ENCODE peak calls at places on chromosome 21, in eight cellular contexts. One of them, this sample, is unnamed.

GRCh38 chr21:45573452-45574035 is 31.3 kb upstream of the SLC19A1 start:
- DNase-seq in stimulated activated CD4-positive, alpha-beta T cell treated with anti-CD3 and anti-CD28 coated beads, Interleukin-4, amount 100 ng/mL, for 48 hours: no peak
- DNase-seq in lung microvascular endothelial cell: no peak
- DNase-seq in T47D: no peak
- DNase-seq in iPS DF 19.7: no peak
- DNase-seq in NCI-H526 treated with DMSO at 0.1 percent for 48 hours: no peak
- DNase-seq in astrocyte of the cerebellum: no peak
- DNase-seq in kidney glomerular epithelial cell: no peak
- DNase-seq in this sample: no peak

GRCh38 chr21:46538851-46539666 is 65.8 kb downstream of the S100B start:
- DNase-seq in stimulated activated CD4-positive, alpha-beta T cell treated with anti-CD3 and anti-CD28 coated beads, Interleukin-4, amount 100 ng/mL, for 48 hours: no peak
- DNase-seq in lung microvascular endothelial cell: no peak
- DNase-seq in T47D: no peak
- DNase-seq in iPS DF 19.7: no peak
- DNase-seq in NCI-H526 treated with DMSO at 0.1 percent for 48 hours: no peak
- DNase-seq in astrocyte of the cerebellum: no peak
- DNase-seq in kidney glomerular epithelial cell: no peak
- DNase-seq in this sample: no peak

GRCh38 chr21:8994640-8995511 is 1526.5 kb upstream of the TPTE start:
- DNase-seq in stimulated activated CD4-positive, alpha-beta T cell treated with anti-CD3 and anti-CD28 coated beads, Interleukin-4, amount 100 ng/mL, for 48 hours: no peak
- DNase-seq in lung microvascular endothelial cell: no peak
- DNase-seq in T47D: peak
- DNase-seq in iPS DF 19.7: peak
- DNase-seq in NCI-H526 treated with DMSO at 0.1 percent for 48 hours: no peak
- DNase-seq in astrocyte of the cerebellum: no peak
- DNase-seq in kidney glomerular epithelial cell: no peak
- DNase-seq in this sample: no peak

GRCh38 chr21:42841156-42841915 is 38.0 kb downstream of the WDR4 start:
- DNase-seq in stimulated activated CD4-positive, alpha-beta T cell treated with anti-CD3 and anti-CD28 coated beads, Interleukin-4, amount 100 ng/mL, for 48 hours: no peak
- DNase-seq in lung microvascular endothelial cell: no peak
- DNase-seq in T47D: no peak
- DNase-seq in iPS DF 19.7: no peak
- DNase-seq in NCI-H526 treated with DMSO at 0.1 percent for 48 hours: no peak
- DNase-seq in astrocyte of the cerebellum: no peak
- DNase-seq in kidney glomerular epithelial cell: no peak
- DNase-seq in this sample: no peak

GRCh38 chr21:17829472-17829871 is 10.3 kb upstream of the C21orf91 start:
- DNase-seq in stimulated activated CD4-positive, alpha-beta T cell treated with anti-CD3 and anti-CD28 coated beads, Interleukin-4, amount 100 ng/mL, for 48 hours: no peak
- DNase-seq in lung microvascular endothelial cell: no peak
- DNase-seq in T47D: no peak
- DNase-seq in iPS DF 19.7: no peak
- DNase-seq in NCI-H526 treated with DMSO at 0.1 percent for 48 hours: no peak
- DNase-seq in astrocyte of the cerebellum: no peak
- DNase-seq in kidney glomerular epithelial cell: no peak
- DNase-seq in this sample: no peak

GRCh38 chr21:45019887-45020537 is 54.4 kb upstream of the ADARB1 start:
- DNase-seq in stimulated activated CD4-positive, alpha-beta T cell treated with anti-CD3 and anti-CD28 coated beads, Interleukin-4, amount 100 ng/mL, for 48 hours: no peak
- DNase-seq in lung microvascular endothelial cell: no peak
- DNase-seq in T47D: no peak
- DNase-seq in iPS DF 19.7: no peak
- DNase-seq in NCI-H526 treated with DMSO at 0.1 percent for 48 hours: no peak
- DNase-seq in astrocyte of the cerebellum: no peak
- DNase-seq in kidney glomerular epithelial cell: no peak
- DNase-seq in this sample: no peak

GRCh38 chr21:37903396-37903795 is 12.9 kb downstream of the KCNJ6 start:
- DNase-seq in stimulated activated CD4-positive, alpha-beta T cell treated with anti-CD3 and anti-CD28 coated beads, Interleukin-4, amount 100 ng/mL, for 48 hours: no peak
- DNase-seq in lung microvascular endothelial cell: no peak
- DNase-seq in T47D: no peak
- DNase-seq in iPS DF 19.7: no peak
- DNase-seq in NCI-H526 treated with DMSO at 0.1 percent for 48 hours: no peak
- DNase-seq in astrocyte of the cerebellum: no peak
- DNase-seq in kidney glomerular epithelial cell: no peak
- DNase-seq in this sample: no peak

GRCh38 chr21:41366522-41367151 is 4.8 kb downstream of the MX2 start:
- DNase-seq in stimulated activated CD4-positive, alpha-beta T cell treated with anti-CD3 and anti-CD28 coated beads, Interleukin-4, amount 100 ng/mL, for 48 hours: no peak
- DNase-seq in lung microvascular endothelial cell: no peak
- DNase-seq in T47D: no peak
- DNase-seq in iPS DF 19.7: no peak
- DNase-seq in NCI-H526 treated with DMSO at 0.1 percent for 48 hours: no peak
- DNase-seq in astrocyte of the cerebellum: no peak
- DNase-seq in kidney glomerular epithelial cell: peak
- DNase-seq in this sample: no peak

GRCh38 chr21:29376556-29376955 is 77.8 kb downstream of the BACH1 start:
- DNase-seq in stimulated activated CD4-positive, alpha-beta T cell treated with anti-CD3 and anti-CD28 coated beads, Interleukin-4, amount 100 ng/mL, for 48 hours: peak
- DNase-seq in lung microvascular endothelial cell: peak
- DNase-seq in T47D: peak
- DNase-seq in iPS DF 19.7: peak
- DNase-seq in NCI-H526 treated with DMSO at 0.1 percent for 48 hours: no peak
- DNase-seq in astrocyte of the cerebellum: no peak
- DNase-seq in kidney glomerular epithelial cell: no peak
- DNase-seq in this sample: peak

GRCh38 chr21:42395302-42395701 is 550 bp downstream of the TMPRSS3 start:
- DNase-seq in stimulated activated CD4-positive, alpha-beta T cell treated with anti-CD3 and anti-CD28 coated beads, Interleukin-4, amount 100 ng/mL, for 48 hours: no peak
- DNase-seq in lung microvascular endothelial cell: no peak
- DNase-seq in T47D: no peak
- DNase-seq in iPS DF 19.7: no peak
- DNase-seq in NCI-H526 treated with DMSO at 0.1 percent for 48 hours: peak
- DNase-seq in astrocyte of the cerebellum: no peak
- DNase-seq in kidney glomerular epithelial cell: no peak
- DNase-seq in this sample: no peak

GRCh38 chr21:44686843-44687561 is 5.0 kb upstream of the KRTAP12-1 start:
- DNase-seq in stimulated activated CD4-positive, alpha-beta T cell treated with anti-CD3 and anti-CD28 coated beads, Interleukin-4, amount 100 ng/mL, for 48 hours: no peak
- DNase-seq in lung microvascular endothelial cell: peak
- DNase-seq in T47D: no peak
- DNase-seq in iPS DF 19.7: no peak
- DNase-seq in NCI-H526 treated with DMSO at 0.1 percent for 48 hours: no peak
- DNase-seq in astrocyte of the cerebellum: no peak
- DNase-seq in kidney glomerular epithelial cell: no peak
- DNase-seq in this sample: no peak

GRCh38 chr21:34579411-34579810 is 35.5 kb downstream of the RCAN1 start:
- DNase-seq in stimulated activated CD4-positive, alpha-beta T cell treated with anti-CD3 and anti-CD28 coated beads, Interleukin-4, amount 100 ng/mL, for 48 hours: no peak
- DNase-seq in lung microvascular endothelial cell: no peak
- DNase-seq in T47D: no peak
- DNase-seq in iPS DF 19.7: no peak
- DNase-seq in NCI-H526 treated with DMSO at 0.1 percent for 48 hours: no peak
- DNase-seq in astrocyte of the cerebellum: no peak
- DNase-seq in kidney glomerular epithelial cell: no peak
- DNase-seq in this sample: no peak

GRCh38 chr21:15557925-15558324 is 171.9 kb upstream of the USP25 start:
- DNase-seq in stimulated activated CD4-positive, alpha-beta T cell treated with anti-CD3 and anti-CD28 coated beads, Interleukin-4, amount 100 ng/mL, for 48 hours: no peak
- DNase-seq in lung microvascular endothelial cell: no peak
- DNase-seq in T47D: peak
- DNase-seq in iPS DF 19.7: no peak
- DNase-seq in NCI-H526 treated with DMSO at 0.1 percent for 48 hours: no peak
- DNase-seq in astrocyte of the cerebellum: no peak
- DNase-seq in kidney glomerular epithelial cell: no peak
- DNase-seq in this sample: no peak

GRCh38 chr21:16707274-16707673 is 805.6 kb upstream of the CXADR start:
- DNase-seq in stimulated activated CD4-positive, alpha-beta T cell treated with anti-CD3 and anti-CD28 coated beads, Interleukin-4, amount 100 ng/mL, for 48 hours: no peak
- DNase-seq in lung microvascular endothelial cell: no peak
- DNase-seq in T47D: no peak
- DNase-seq in iPS DF 19.7: no peak
- DNase-seq in NCI-H526 treated with DMSO at 0.1 percent for 48 hours: no peak
- DNase-seq in astrocyte of the cerebellum: no peak
- DNase-seq in kidney glomerular epithelial cell: no peak
- DNase-seq in this sample: no peak

GRCh38 chr21:33976082-33976979 is 60.7 kb upstream of the ATP5PO start:
- DNase-seq in stimulated activated CD4-positive, alpha-beta T cell treated with anti-CD3 and anti-CD28 coated beads, Interleukin-4, amount 100 ng/mL, for 48 hours: peak
- DNase-seq in lung microvascular endothelial cell: peak
- DNase-seq in T47D: no peak
- DNase-seq in iPS DF 19.7: no peak
- DNase-seq in NCI-H526 treated with DMSO at 0.1 percent for 48 hours: no peak
- DNase-seq in astrocyte of the cerebellum: peak
- DNase-seq in kidney glomerular epithelial cell: peak
- DNase-seq in this sample: peak

GRCh38 chr21:46500224-46500861 is 41.7 kb downstream of the DIP2A start:
- DNase-seq in stimulated activated CD4-positive, alpha-beta T cell treated with anti-CD3 and anti-CD28 coated beads, Interleukin-4, amount 100 ng/mL, for 48 hours: no peak
- DNase-seq in lung microvascular endothelial cell: peak
- DNase-seq in T47D: no peak
- DNase-seq in iPS DF 19.7: no peak
- DNase-seq in NCI-H526 treated with DMSO at 0.1 percent for 48 hours: no peak
- DNase-seq in astrocyte of the cerebellum: peak
- DNase-seq in kidney glomerular epithelial cell: no peak
- DNase-seq in this sample: no peak

GRCh38 chr21:42047821-42048613 is 23.1 kb upstream of the UMODL1 start:
- DNase-seq in stimulated activated CD4-positive, alpha-beta T cell treated with anti-CD3 and anti-CD28 coated beads, Interleukin-4, amount 100 ng/mL, for 48 hours: no peak
- DNase-seq in lung microvascular endothelial cell: no peak
- DNase-seq in T47D: no peak
- DNase-seq in iPS DF 19.7: no peak
- DNase-seq in NCI-H526 treated with DMSO at 0.1 percent for 48 hours: no peak
- DNase-seq in astrocyte of the cerebellum: peak
- DNase-seq in kidney glomerular epithelial cell: peak
- DNase-seq in this sample: no peak

GRCh38 chr21:38950388-38951094 is 144.8 kb downstream of the ETS2 start:
- DNase-seq in stimulated activated CD4-positive, alpha-beta T cell treated with anti-CD3 and anti-CD28 coated beads, Interleukin-4, amount 100 ng/mL, for 48 hours: no peak
- DNase-seq in lung microvascular endothelial cell: no peak
- DNase-seq in T47D: no peak
- DNase-seq in iPS DF 19.7: no peak
- DNase-seq in NCI-H526 treated with DMSO at 0.1 percent for 48 hours: no peak
- DNase-seq in astrocyte of the cerebellum: no peak
- DNase-seq in kidney glomerular epithelial cell: peak
- DNase-seq in this sample: no peak

GRCh38 chr21:31557956-31558838 is 101.3 kb upstream of the SOD1 start:
- DNase-seq in stimulated activated CD4-positive, alpha-beta T cell treated with anti-CD3 and anti-CD28 coated beads, Interleukin-4, amount 100 ng/mL, for 48 hours: no peak
- DNase-seq in lung microvascular endothelial cell: peak
- DNase-seq in T47D: peak
- DNase-seq in iPS DF 19.7: no peak
- DNase-seq in NCI-H526 treated with DMSO at 0.1 percent for 48 hours: peak
- DNase-seq in astrocyte of the cerebellum: no peak
- DNase-seq in kidney glomerular epithelial cell: peak
- DNase-seq in this sample: no peak

GRCh38 chr21:37346841-37347430 is 19.6 kb upstream of the DYRK1A start:
- DNase-seq in stimulated activated CD4-positive, alpha-beta T cell treated with anti-CD3 and anti-CD28 coated beads, Interleukin-4, amount 100 ng/mL, for 48 hours: no peak
- DNase-seq in lung microvascular endothelial cell: no peak
- DNase-seq in T47D: no peak
- DNase-seq in iPS DF 19.7: no peak
- DNase-seq in NCI-H526 treated with DMSO at 0.1 percent for 48 hours: no peak
- DNase-seq in astrocyte of the cerebellum: no peak
- DNase-seq in kidney glomerular epithelial cell: no peak
- DNase-seq in this sample: no peak

GRCh38 chr21:33109574-33110339 is 39.8 kb downstream of the OLIG1 start:
- DNase-seq in stimulated activated CD4-positive, alpha-beta T cell treated with anti-CD3 and anti-CD28 coated beads, Interleukin-4, amount 100 ng/mL, for 48 hours: no peak
- DNase-seq in lung microvascular endothelial cell: no peak
- DNase-seq in T47D: no peak
- DNase-seq in iPS DF 19.7: no peak
- DNase-seq in NCI-H526 treated with DMSO at 0.1 percent for 48 hours: peak
- DNase-seq in astrocyte of the cerebellum: no peak
- DNase-seq in kidney glomerular epithelial cell: no peak
- DNase-seq in this sample: no peak

GRCh38 chr21:45383111-45383614 is 21.8 kb upstream of the COL18A1 start:
- DNase-seq in stimulated activated CD4-positive, alpha-beta T cell treated with anti-CD3 and anti-CD28 coated beads, Interleukin-4, amount 100 ng/mL, for 48 hours: no peak
- DNase-seq in lung microvascular endothelial cell: no peak
- DNase-seq in T47D: no peak
- DNase-seq in iPS DF 19.7: no peak
- DNase-seq in NCI-H526 treated with DMSO at 0.1 percent for 48 hours: no peak
- DNase-seq in astrocyte of the cerebellum: no peak
- DNase-seq in kidney glomerular epithelial cell: no peak
- DNase-seq in this sample: no peak

GRCh38 chr21:28099296-28099695 is 893.4 kb downstream of the LTN1 start:
- DNase-seq in stimulated activated CD4-positive, alpha-beta T cell treated with anti-CD3 and anti-CD28 coated beads, Interleukin-4, amount 100 ng/mL, for 48 hours: no peak
- DNase-seq in lung microvascular endothelial cell: no peak
- DNase-seq in T47D: no peak
- DNase-seq in iPS DF 19.7: no peak
- DNase-seq in NCI-H526 treated with DMSO at 0.1 percent for 48 hours: peak
- DNase-seq in astrocyte of the cerebellum: no peak
- DNase-seq in kidney glomerular epithelial cell: no peak
- DNase-seq in this sample: no peak

GRCh38 chr21:35232545-35233176 is 183.6 kb upstream of the RUNX1 start:
- DNase-seq in stimulated activated CD4-positive, alpha-beta T cell treated with anti-CD3 and anti-CD28 coated beads, Interleukin-4, amount 100 ng/mL, for 48 hours: no peak
- DNase-seq in lung microvascular endothelial cell: no peak
- DNase-seq in T47D: no peak
- DNase-seq in iPS DF 19.7: no peak
- DNase-seq in NCI-H526 treated with DMSO at 0.1 percent for 48 hours: no peak
- DNase-seq in astrocyte of the cerebellum: peak
- DNase-seq in kidney glomerular epithelial cell: peak
- DNase-seq in this sample: no peak

GRCh38 chr21:42468511-42469131 is 27.4 kb downstream of the RSPH1 start:
- DNase-seq in stimulated activated CD4-positive, alpha-beta T cell treated with anti-CD3 and anti-CD28 coated beads, Interleukin-4, amount 100 ng/mL, for 48 hours: no peak
- DNase-seq in lung microvascular endothelial cell: no peak
- DNase-seq in T47D: no peak
- DNase-seq in iPS DF 19.7: no peak
- DNase-seq in NCI-H526 treated with DMSO at 0.1 percent for 48 hours: no peak
- DNase-seq in astrocyte of the cerebellum: no peak
- DNase-seq in kidney glomerular epithelial cell: no peak
- DNase-seq in this sample: peak